ENCODE peak calls at places on chromosomes 3 and 15, in eight cellular contexts. S is cardiac fibroblast, M is glutamatergic neuron, Z is dorsolateral prefrontal cortex, N is brain microvascular endothelial cell, V is GM12878, W is nephron progenitor cell, U is hepatocyte. G is an unnamed sample.

GRCh38 chr15:44084171-44084570 is 110.9 kb downstream of the FRMD5 start:
- DNase-seq in S (peak), M (no peak), Z (no peak), N (no peak), V (no peak), W (no peak), U (no peak), G (no peak)

GRCh38 chr15:57751177-57751800 is 44.8 kb downstream of the POLR2M start:
- DNase-seq in S (peak), M (no peak), Z (peak), N (peak), V (no peak), W (no peak), U (peak), G (peak)

GRCh38 chr15:45251888-45252287 is at the start of gene SLC28A2:
- DNase-seq in S (no peak), M (no peak), Z (no peak), N (no peak), V (no peak), W (no peak), U (no peak), G (no peak)

GRCh38 chr3:172106989-172107388 is 67.6 kb downstream of the FNDC3B start:
- DNase-seq in S (no peak), M (no peak), Z (peak), N (no peak), V (peak), W (no peak), U (no peak), G (peak)

GRCh38 chr3:36428444-36428843 is 48.1 kb downstream of the STAC start:
- DNase-seq in S (no peak), M (no peak), Z (no peak), N (no peak), V (no peak), W (no peak), U (no peak), G (no peak)

GRCh38 chr15:92068121-92068520 is 214.6 kb downstream of the SLCO3A1 start:
- DNase-seq in S (no peak), M (no peak), Z (peak), N (no peak), V (peak), W (no peak), U (no peak), G (no peak)

GRCh38 chr15:26083457-26084350 is 220.6 kb upstream of the ATP10A start:
- DNase-seq in S (no peak), M (no peak), Z (no peak), N (no peak), V (no peak), W (no peak), U (no peak), G (no peak)

GRCh38 chr3:109372639-109373038 is 35.3 kb upstream of the DPPA4 start:
- DNase-seq in S (no peak), M (no peak), Z (no peak), N (no peak), V (no peak), W (no peak), U (no peak), G (no peak)

GRCh38 chr3:117016359-117016758 is 306.8 kb downstream of the TUSC7 start:
- DNase-seq in S (no peak), M (peak), Z (no peak), N (no peak), V (no peak), W (no peak), U (peak), G (no peak)

GRCh38 chr3:42654331-42655201 is 1.1 kb downstream of the ZBTB47 start:
- DNase-seq in S (peak), M (peak), Z (peak), N (no peak), V (no peak), W (peak), U (peak), G (peak)

GRCh38 chr15:101526442-101526841 is 36.9 kb upstream of the PCSK6 start:
- DNase-seq in S (no peak), M (no peak), Z (no peak), N (no peak), V (no peak), W (no peak), U (no peak), G (peak)

GRCh38 chr3:42489116-42489936 is 13.1 kb upstream of the VIPR1 start:
- DNase-seq in S (no peak), M (no peak), Z (no peak), N (no peak), V (no peak), W (no peak), U (peak), G (peak)

GRCh38 chr15:89122532-89123525 is 34.6 kb downstream of the ABHD2 start:
- DNase-seq in S (peak), M (no peak), Z (no peak), N (no peak), V (no peak), W (no peak), U (no peak), G (no peak)

GRCh38 chr3:136624381-136624780 is 127.8 kb downstream of the STAG1 start:
- DNase-seq in S (no peak), M (no peak), Z (no peak), N (no peak), V (no peak), W (no peak), U (no peak), G (no peak)

GRCh38 chr3:87041191-87041590 is 50.2 kb upstream of the VGLL3 start:
- DNase-seq in S (no peak), M (no peak), Z (no peak), N (no peak), V (no peak), W (no peak), U (no peak), G (no peak)

GRCh38 chr3:32865364-32865763 is 47.6 kb downstream of the TRIM71 start:
- DNase-seq in S (no peak), M (no peak), Z (peak), N (no peak), V (no peak), W (no peak), U (peak), G (no peak)

DNA sequence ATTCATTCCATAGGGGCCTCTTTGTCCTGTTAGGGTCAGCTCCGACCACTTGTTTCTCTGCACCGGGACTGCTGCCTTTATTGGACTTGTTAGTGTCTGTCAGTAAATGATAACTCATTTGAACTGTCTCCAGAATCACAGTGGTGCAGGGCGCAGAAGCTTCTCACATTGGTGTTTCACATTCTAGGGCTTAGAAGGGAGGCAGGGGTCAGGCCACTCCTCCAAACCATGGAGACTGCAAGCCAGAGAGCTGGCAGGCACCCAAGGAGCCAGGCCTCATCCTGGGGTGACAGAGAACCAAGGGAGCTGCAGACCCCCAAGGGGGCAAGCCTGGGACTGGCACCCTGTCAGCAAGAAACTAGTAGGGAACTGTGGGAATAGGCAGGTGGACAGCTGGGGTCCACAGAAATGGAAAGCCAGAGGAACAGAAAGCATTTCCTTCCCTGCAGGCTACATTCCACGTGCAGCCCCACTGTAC is 49.1 kb downstream of the CCNL1 start:
- DNase-seq in S (no peak), M (no peak), Z (no peak), N (no peak), V (no peak), W (no peak), U (no peak), G (no peak)
- TF ChIP-seq CTCF in S (no peak), M (no peak), Z (no peak), N (no peak), V (no peak), W (no peak), U (no peak), G (no peak)

GRCh38 chr3:170357920-170358854 is 672 bp downstream of the SKIL start:
- DNase-seq in S (peak), M (peak), Z (peak), N (peak), V (no peak), W (peak), U (peak), G (peak)
- TF ChIP-seq CTCF in S (peak), M (peak), Z (peak), N (peak), V (peak), W (peak), U (peak), G (peak)

GRCh38 chr3:142129516-142130171 is 19.7 kb downstream of the TFDP2 start:
- DNase-seq in S (no peak), M (no peak), Z (no peak), N (no peak), V (no peak), W (no peak), U (no peak), G (no peak)
- TF ChIP-seq CTCF in S (peak), M (peak), Z (no peak), N (peak), V (no peak), W (peak), U (no peak), G (no peak)

DNA sequence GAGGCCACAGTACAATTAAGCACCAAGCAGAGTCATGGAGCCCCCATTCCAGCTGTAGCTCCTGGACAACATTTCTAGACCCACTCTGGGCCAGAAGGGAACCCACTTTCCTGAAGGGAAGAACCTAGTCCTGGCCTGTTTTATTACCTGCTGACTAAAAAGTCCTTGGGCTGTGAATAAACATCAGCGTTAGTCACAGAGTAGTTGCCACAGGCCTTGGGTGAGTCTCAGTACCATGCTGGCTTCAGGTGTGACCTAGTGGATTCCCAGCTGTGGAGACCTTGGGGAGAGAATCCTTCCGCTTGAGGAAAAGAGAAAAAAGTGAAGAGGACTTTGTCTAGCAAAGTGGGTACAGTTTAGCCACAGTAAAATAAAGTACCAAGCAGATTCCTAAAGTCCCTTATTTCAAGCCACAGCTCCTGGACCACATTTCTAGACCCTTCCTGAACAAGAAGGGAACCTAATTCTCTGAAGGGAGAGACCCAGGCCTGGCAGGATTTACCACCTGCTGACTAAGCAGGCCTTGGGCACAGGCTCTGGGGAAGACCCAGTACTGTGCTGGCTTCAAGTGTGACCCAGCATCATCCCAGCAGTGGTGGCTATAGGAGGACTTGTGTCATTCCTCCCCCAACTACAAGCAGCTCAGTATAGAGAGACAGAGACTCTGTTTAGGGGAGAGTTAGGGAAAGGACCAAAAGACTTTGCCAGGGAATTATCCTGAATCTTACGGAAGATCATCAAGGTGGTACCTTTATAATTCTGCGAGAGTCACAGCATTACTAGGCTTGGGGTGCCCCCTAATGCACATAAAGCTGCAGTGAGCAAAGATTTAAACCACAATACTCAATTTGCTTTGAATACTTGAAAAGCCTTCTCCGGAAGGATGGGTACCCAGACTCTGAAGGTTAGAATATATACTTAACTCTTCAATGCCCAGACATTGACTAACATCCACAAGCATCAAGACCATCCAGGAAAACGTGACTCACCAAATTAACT is 118.2 kb upstream of the KCNH8 start:
- DNase-seq in S (no peak), M (no peak), Z (no peak), N (no peak), V (no peak), W (no peak), U (no peak), G (no peak)
- TF ChIP-seq CTCF in S (no peak), M (no peak), Z (no peak), N (no peak), V (no peak), W (no peak), U (peak), G (no peak)

DNA sequence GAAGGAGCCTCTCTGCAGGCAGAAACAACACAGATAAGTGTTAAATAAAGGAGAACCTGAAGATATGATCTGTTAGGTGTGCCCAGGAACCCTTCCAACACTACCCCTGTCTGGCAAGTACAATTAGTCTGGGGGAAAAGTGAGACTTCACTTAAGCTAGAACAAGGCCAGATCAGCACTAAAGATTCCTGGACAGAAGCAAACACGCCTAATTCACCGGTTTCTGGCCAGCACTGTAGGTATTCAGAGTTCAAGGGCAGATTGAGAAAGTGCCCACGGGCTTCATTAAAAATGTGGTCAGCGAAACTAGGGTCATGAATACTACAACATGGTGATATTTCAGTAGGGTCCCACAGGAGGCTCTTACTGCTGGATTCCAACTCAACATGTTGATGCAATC is 28.6 kb upstream of the OR5K1 start:
- DNase-seq in S (no peak), M (no peak), Z (no peak), N (no peak), V (no peak), W (no peak), U (no peak), G (no peak)
- TF ChIP-seq CTCF in S (no peak), M (no peak), Z (no peak), N (no peak), V (no peak), W (no peak), U (no peak), G (no peak)

GRCh38 chr15:74311734-74312444 is 55.6 kb downstream of the CYP11A1 start:
- DNase-seq in S (peak), M (peak), Z (no peak), N (no peak), V (no peak), W (peak), U (peak), G (peak)
- TF ChIP-seq CTCF in S (peak), M (peak), Z (no peak), N (peak), V (peak), W (peak), U (peak), G (peak)

GRCh38 chr15:50828610-50829206 is 63.2 kb upstream of the SPPL2A start:
- DNase-seq in S (peak), M (no peak), Z (peak), N (peak), V (no peak), W (no peak), U (peak), G (no peak)
- TF ChIP-seq CTCF in S (no peak), M (no peak), Z (no peak), N (no peak), V (no peak), W (no peak), U (no peak), G (no peak)